ENCODE peak calls at places on chromosomes 16 and 17, in eight cellular contexts. I is Panc1, A is stomach, B is fibroblast of pulmonary artery, L is H9, G is GM13977, N is thoracic aorta, V is GM20000. M is an unnamed sample.

GRCh38 chr17:69972251-69972650 is 102.8 kb upstream of the KCNJ16 start:
- DNase-seq in G (no peak), B (peak), N (no peak), L (no peak), A (no peak), V (no peak), I (no peak), M (no peak)

GRCh38 chr17:7217113-7217987 is 2.3 kb downstream of the DLG4 start:
- DNase-seq in V (peak), L (peak), B (peak), A (peak), N (no peak), G (peak), I (no peak), M (no peak)

GRCh38 chr16:80852261-80852872 is 48.0 kb upstream of the CDYL2 start:
- DNase-seq in G (peak), L (peak), A (no peak), B (peak), I (no peak), V (peak), N (no peak), M (no peak)

GRCh38 chr17:17892009-17892408 is 55.2 kb upstream of the SREBF1 start:
- DNase-seq in A (no peak), G (no peak), I (no peak), V (peak), B (no peak), N (no peak), L (no peak), M (no peak)

GRCh38 chr16:81469710-81470481 is 25.3 kb downstream of the CMIP start:
- DNase-seq in N (no peak), I (no peak), L (no peak), V (peak), A (peak), G (peak), B (no peak), M (no peak)

GRCh38 chr16:84084570-84085270 is 32.0 kb downstream of the MBTPS1 start:
- DNase-seq in I (peak), V (peak), N (no peak), A (peak), G (peak), B (peak), L (peak), M (peak)

GRCh38 chr16:85430523-85431381 is 182.4 kb upstream of the GSE1 start:
- DNase-seq in G (no peak), L (no peak), V (no peak), N (no peak), I (no peak), B (no peak), A (no peak), M (no peak)

GRCh38 chr17:47975189-47975814 is 4.4 kb downstream of the CDK5RAP3 start:
- DNase-seq in V (no peak), A (no peak), N (no peak), B (no peak), G (no peak), L (peak), I (no peak), M (no peak)

GRCh38 chr16:31451681-31452351 is 7.5 kb upstream of the ARMC5 start:
- DNase-seq in G (no peak), V (no peak), L (peak), N (no peak), B (peak), I (no peak), A (peak), M (no peak)

GRCh38 chr17:45976755-45977505 is 22.1 kb upstream of the STH start:
- DNase-seq in B (peak), G (no peak), N (no peak), I (no peak), L (no peak), V (no peak), A (no peak), M (no peak)

GRCh38 chr16:86457621-86458456 is 52.5 kb upstream of the FOXF1 start:
- DNase-seq in B (peak), I (no peak), L (no peak), N (peak), A (no peak), G (no peak), V (no peak), M (no peak)

GRCh38 chr16:2422123-2422867 is 7.0 kb upstream of the CCNF start:
- DNase-seq in I (no peak), L (no peak), N (no peak), V (no peak), B (no peak), A (no peak), G (no peak), M (peak)

GRCh38 chr16:50360779-50361178 is 8.0 kb downstream of the BRD7 start:
- DNase-seq in I (no peak), A (no peak), V (no peak), L (no peak), G (no peak), B (no peak), N (no peak), M (no peak)

GRCh38 chr16:78504391-78504945 is 405.0 kb downstream of the WWOX start:
- DNase-seq in N (no peak), A (peak), V (no peak), B (no peak), L (no peak), G (no peak), I (no peak), M (no peak)

GRCh38 chr16:49843758-49844157 is 12.2 kb downstream of the ZNF423 start:
- DNase-seq in G (no peak), B (no peak), A (no peak), N (no peak), L (no peak), I (no peak), V (no peak), M (no peak)

GRCh38 chr16:50836121-50836541 is 94.2 kb downstream of the CYLD start:
- DNase-seq in N (no peak), V (no peak), B (peak), I (no peak), L (no peak), A (no peak), G (no peak), M (no peak)

GRCh38 chr16:87881327-87882200 is 12.3 kb upstream of the SLC7A5 start:
- DNase-seq in I (no peak), B (no peak), N (no peak), L (no peak), V (no peak), G (no peak), A (no peak), M (no peak)

GRCh38 chr17:43477832-43478634 is 5.7 kb upstream of the DHX8 start:
- DNase-seq in L (no peak), I (no peak), B (no peak), A (no peak), N (no peak), G (no peak), V (no peak), M (no peak)

GRCh38 chr16:87203060-87203656 is 114.0 kb downstream of the C16orf95 start:
- DNase-seq in L (peak), A (peak), N (no peak), B (peak), G (peak), I (peak), V (peak), M (peak)

GRCh38 chr17:32862940-32863339 is 14.0 kb downstream of the MYO1D start:
- DNase-seq in B (no peak), I (no peak), L (no peak), N (no peak), G (no peak), V (no peak), A (no peak), M (no peak)

GRCh38 chr17:77456951-77457548 is 316.3 kb downstream of the SEC14L1 start:
- DNase-seq in V (no peak), I (no peak), L (no peak), B (no peak), G (no peak), A (no peak), N (no peak), M (no peak)

GRCh38 chr17:78737332-78737731 is 44.7 kb downstream of the CYTH1 start:
- DNase-seq in B (peak), I (no peak), G (no peak), L (no peak), A (no peak), N (no peak), V (no peak), M (no peak)

GRCh38 chr17:78675836-78676235 is 98.6 kb upstream of the DNAH17 start:
- DNase-seq in B (no peak), A (no peak), I (no peak), N (no peak), G (no peak), L (no peak), V (no peak), M (no peak)

GRCh38 chr16:29988346-29989075 is 6.9 kb downstream of the HIRIP3 start:
- DNase-seq in G (no peak), I (no peak), L (no peak), A (no peak), N (no peak), V (no peak), B (no peak), M (no peak)

GRCh38 chr16:48041861-48042435 is 113.8 kb downstream of the ABCC12 start:
- DNase-seq in N (no peak), A (no peak), B (no peak), G (no peak), V (no peak), I (no peak), L (peak), M (no peak)

GRCh38 chr16:75267631-75268264 is 16.3 kb upstream of the BCAR1 start:
- DNase-seq in N (no peak), A (peak), V (no peak), L (no peak), I (no peak), G (peak), B (no peak), M (no peak)

GRCh38 chr16:11306997-11307638 is 26.0 kb upstream of the PRM1 start:
- DNase-seq in V (no peak), I (no peak), L (no peak), A (no peak), N (no peak), G (no peak), B (peak), M (no peak)

GRCh38 chr16:85337910-85338637 is 225.8 kb upstream of the CIBAR2 start:
- DNase-seq in G (no peak), A (no peak), L (no peak), B (no peak), I (no peak), N (no peak), V (no peak), M (no peak)

GRCh38 chr16:11609474-11610120 is 22.9 kb upstream of the LITAF start:
- DNase-seq in N (no peak), B (no peak), I (no peak), V (no peak), L (no peak), A (no peak), G (no peak), M (no peak)

GRCh38 chr16:54245788-54246453 is 40.7 kb downstream of the IRX3 start:
- DNase-seq in V (no peak), I (no peak), N (no peak), L (no peak), G (no peak), A (no peak), B (no peak), M (no peak)

GRCh38 chr17:75110307-75110937 is 653 bp downstream of the ARMC7 start:
- DNase-seq in A (peak), N (no peak), V (no peak), L (peak), G (no peak), B (no peak), I (no peak), M (no peak)

DNA sequence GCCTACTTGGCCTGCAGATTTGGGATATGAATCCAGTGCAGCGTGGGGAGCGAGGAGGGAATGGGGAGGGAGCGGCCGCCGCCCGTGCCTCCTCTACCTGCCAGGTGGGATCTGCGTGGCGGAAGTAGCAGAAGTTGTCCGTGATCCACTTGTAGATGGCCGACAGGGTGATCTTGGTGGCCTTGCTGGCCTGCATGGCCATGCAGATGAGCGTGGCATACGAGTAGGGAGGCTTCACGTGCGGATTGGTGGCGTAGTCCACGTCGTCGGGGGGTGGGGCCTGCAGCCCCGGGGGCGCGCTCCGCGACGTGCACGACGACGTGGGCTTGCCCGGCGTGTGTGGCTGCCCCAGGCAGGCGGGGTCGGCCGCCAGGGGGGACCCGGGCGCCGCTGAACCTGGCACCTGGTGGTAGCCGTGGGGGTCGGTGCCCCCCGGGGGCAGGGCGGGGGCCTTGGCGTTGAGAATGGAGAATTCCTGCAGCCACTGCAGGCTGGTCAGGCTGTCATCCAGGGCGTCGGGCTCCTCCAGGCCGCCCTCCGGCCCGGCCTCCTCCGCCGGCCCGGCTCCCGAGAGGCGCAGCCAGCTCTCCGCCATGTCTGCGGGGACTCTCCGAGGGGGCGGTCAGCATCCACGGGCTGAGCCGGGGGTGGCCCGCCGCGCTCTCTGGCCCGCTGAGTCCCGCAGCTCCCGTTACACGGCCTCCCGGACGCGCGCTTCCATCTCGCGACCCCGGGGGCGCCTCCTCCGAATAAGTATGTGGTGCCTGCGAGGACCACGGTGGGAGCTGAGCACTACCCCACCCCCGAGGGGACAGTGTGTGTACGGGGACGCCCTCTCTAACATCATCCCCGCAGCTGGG is 1.0 kb downstream of the FOXJ1 start:
- DNase-seq in N (no peak), A (no peak), G (peak), B (no peak), V (peak), L (peak), I (no peak), M (peak)
- TF ChIP-seq CTCF in N (no peak), A (no peak), G (peak), B (no peak), V (peak), L (peak), I (no peak), M (peak)

GRCh38 chr17:80799553-80800403 is 191.9 kb upstream of the CHMP6 start:
- DNase-seq in B (no peak), I (no peak), A (no peak), G (no peak), L (peak), V (no peak), N (no peak), M (no peak)

GRCh38 chr17:80798595-80799552 is 192.8 kb upstream of the CHMP6 start:
- DNase-seq in I (no peak), B (no peak), L (peak), G (no peak), A (no peak), V (no peak), N (no peak), M (no peak)

GRCh38 chr17:80803451-80804428 is 187.9 kb upstream of the CHMP6 start:
- DNase-seq in I (no peak), B (no peak), A (no peak), V (no peak), L (peak), N (no peak), G (no peak), M (no peak)

GRCh38 chr17:80802626-80803450 is 188.8 kb upstream of the CHMP6 start:
- DNase-seq in V (no peak), I (no peak), L (peak), G (no peak), B (no peak), N (no peak), A (no peak), M (no peak)

DNA sequence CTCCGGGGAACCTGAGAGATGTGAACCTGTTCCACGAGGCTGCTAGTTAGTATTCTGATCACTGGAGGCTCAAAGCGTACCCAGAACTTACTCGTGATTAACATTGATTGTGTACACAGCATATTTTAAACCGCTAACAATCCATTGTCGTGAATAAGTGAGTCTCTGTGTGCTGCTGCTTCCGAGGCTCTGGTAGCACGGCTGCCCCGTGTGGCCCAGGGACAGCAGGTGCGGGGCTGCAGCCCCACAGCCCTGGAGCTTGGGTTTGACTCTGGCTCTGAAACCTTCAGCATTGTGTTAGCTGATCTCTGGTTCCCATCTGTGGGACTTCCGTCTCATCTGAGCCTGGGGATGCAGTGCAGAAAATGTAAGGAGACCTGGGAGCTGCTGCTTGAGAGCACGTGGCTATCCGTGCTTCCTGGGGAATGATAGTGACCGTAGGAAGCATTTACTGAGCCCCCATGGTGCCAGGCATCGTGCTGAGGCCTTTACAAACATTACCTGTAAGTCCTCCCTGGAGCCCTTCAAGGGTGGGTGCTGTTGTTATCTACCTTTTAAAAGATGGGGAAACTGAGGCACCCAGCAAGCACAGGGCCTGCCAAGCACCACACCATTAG is 190.8 kb upstream of the CHMP6 start:
- DNase-seq in N (no peak), L (peak), B (no peak), I (no peak), V (no peak), A (no peak), G (no peak), M (no peak)
- TF ChIP-seq CTCF in N (no peak), L (no peak), B (no peak), I (no peak), V (no peak), A (no peak), G (no peak), M (no peak)

GRCh38 chr16:89574681-89575246 is 794 bp upstream of the CPNE7 start:
- DNase-seq in V (peak), N (no peak), L (peak), I (no peak), B (peak), G (peak), A (peak), M (peak)
- TF ChIP-seq CTCF in V (peak), N (peak), L (peak), I (peak), B (peak), G (peak), A (no peak), M (peak)

DNA sequence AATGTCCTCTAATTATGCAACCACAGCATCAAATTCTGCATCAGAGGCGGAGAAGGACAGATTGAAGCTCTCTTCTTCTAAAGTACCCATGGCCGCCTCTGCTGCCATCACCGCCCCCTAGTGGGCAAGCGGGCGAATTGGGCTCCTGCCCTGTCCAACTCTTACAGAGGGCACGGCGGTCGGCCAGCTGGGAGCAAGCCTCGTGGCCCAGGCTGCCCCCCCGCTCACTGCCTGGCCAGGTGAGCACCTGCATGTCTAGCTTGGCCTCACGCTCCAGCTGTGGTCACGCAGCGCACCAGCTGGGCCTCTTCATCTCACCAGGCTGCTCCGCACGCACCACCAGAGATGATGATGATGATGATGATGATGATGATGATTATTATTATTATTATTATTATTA is 146.1 kb upstream of the TOM1L1 start:
- DNase-seq in N (no peak), L (peak), A (no peak), V (no peak), B (no peak), G (no peak), I (no peak), M (no peak)
- TF ChIP-seq CTCF in N (no peak), L (peak), A (no peak), V (peak), B (no peak), G (peak), I (peak), M (no peak)

GRCh38 chr17:16484445-16485169 is 7.4 kb downstream of the LRRC75A start:
- DNase-seq in N (no peak), A (no peak), B (no peak), L (peak), I (no peak), V (no peak), G (no peak), M (no peak)

GRCh38 chr17:16482253-16482652 is 9.7 kb downstream of the LRRC75A start:
- DNase-seq in B (no peak), V (no peak), L (no peak), A (no peak), N (no peak), G (no peak), I (no peak), M (no peak)

GRCh38 chr17:16488572-16488997 is 3.4 kb downstream of the LRRC75A start:
- DNase-seq in G (no peak), B (no peak), I (no peak), V (no peak), A (peak), L (peak), N (no peak), M (no peak)

GRCh38 chr17:16483021-16483645 is 8.9 kb downstream of the LRRC75A start:
- DNase-seq in G (no peak), V (no peak), A (no peak), I (no peak), N (no peak), B (no peak), L (no peak), M (no peak)

DNA sequence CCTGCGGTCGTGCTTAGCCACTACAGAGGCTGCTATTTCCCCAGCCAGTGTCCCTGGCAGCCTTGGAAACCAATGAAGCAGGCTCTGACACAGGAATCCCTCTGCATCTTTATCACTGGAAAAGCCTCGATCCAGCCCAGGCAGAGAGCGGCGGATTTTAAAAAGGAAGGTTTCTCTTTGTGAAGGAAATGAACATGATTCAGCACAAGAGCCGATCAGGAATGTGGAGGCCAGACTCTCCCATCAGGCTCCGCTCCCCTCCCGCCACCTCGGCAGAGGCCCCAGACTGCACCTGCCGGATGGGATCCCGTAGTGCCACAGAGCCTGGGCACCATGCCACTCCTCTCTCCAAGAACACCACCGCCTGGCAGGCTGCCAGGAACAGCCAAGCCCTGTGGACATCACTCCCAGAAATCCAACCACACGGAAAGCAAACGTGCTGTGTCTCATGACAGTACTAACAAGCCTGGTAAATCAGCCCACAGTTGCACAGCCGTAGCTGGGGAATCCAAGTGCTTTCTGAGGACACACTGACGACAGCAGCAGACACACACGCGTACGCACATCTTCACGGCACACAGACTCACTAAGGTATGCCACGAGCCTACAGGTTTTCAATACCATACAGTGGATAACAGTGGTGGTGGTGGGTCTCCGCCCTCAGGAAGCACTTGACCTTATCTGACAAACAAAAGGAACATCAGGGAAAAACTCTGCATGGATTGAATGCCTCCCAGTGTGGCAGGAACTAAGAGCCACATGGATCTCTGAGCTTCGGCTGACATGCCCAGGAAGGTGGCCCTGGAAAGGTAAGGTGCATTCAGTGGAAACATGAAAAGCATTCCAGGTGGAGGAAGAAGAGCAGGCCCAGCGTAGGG is 5.4 kb downstream of the LRRC75A start:
- DNase-seq in N (peak), V (no peak), L (peak), B (peak), A (peak), G (no peak), I (no peak), M (no peak)
- TF ChIP-seq CTCF in N (no peak), V (no peak), L (no peak), B (no peak), A (no peak), G (no peak), I (no peak), M (no peak)

GRCh38 chr17:9465216-9465921 is 110.3 kb downstream of the STX8 start:
- DNase-seq in V (no peak), I (no peak), B (peak), N (no peak), L (no peak), A (no peak), G (no peak), M (no peak)
- TF ChIP-seq CTCF in V (no peak), I (no peak), B (peak), N (no peak), L (no peak), A (no peak), G (no peak), M (no peak)

GRCh38 chr16:24539295-24539849 is at the start of gene RBBP6:
- DNase-seq in L (peak), I (peak), V (peak), B (peak), N (peak), G (peak), A (peak), M (peak)
- TF ChIP-seq CTCF in L (no peak), I (peak), V (peak), B (no peak), N (peak), G (peak), A (no peak), M (peak)